ENCODE peak calls at places on chromosomes 13 and 19, in six cellular contexts. Z is K562, V is GM12892, P is GM12891, T is H1, R is GM12878. W is an unnamed sample.

GRCh38 chr13:50915562-50915961 is 6.0 kb downstream of the RNASEH2B start:
- DNase-seq in Z (peak), V (no peak), P (no peak), T (no peak), R (no peak), W (no peak)

GRCh38 chr13:39245688-39246087 is 207.4 kb downstream of the NHLRC3 start:
- DNase-seq in Z (no peak), V (no peak), P (no peak), T (no peak), R (no peak), W (no peak)

GRCh38 chr13:105961438-105961837 is 574.0 kb downstream of the EFNB2 start:
- DNase-seq in Z (no peak), V (no peak), P (no peak), T (no peak), R (no peak), W (no peak)

GRCh38 chr13:20637811-20638210 is 65.7 kb upstream of the IL17D start:
- DNase-seq in Z (no peak), V (no peak), P (no peak), T (no peak), R (no peak), W (no peak)

GRCh38 chr13:99043700-99044300 is 65.9 kb upstream of the DOCK9 start:
- DNase-seq in Z (no peak), V (no peak), P (no peak), T (no peak), R (no peak), W (no peak)

GRCh38 chr13:39362652-39363390 is 240.2 kb downstream of the LHFPL6 start:
- DNase-seq in Z (no peak), V (no peak), P (no peak), T (no peak), R (no peak), W (no peak)

GRCh38 chr13:96104516-96104915 is 14.6 kb downstream of the HS6ST3 start:
- DNase-seq in Z (no peak), V (no peak), P (no peak), T (no peak), R (no peak), W (no peak)

GRCh38 chr13:47036291-47037008 is 139.6 kb upstream of the HTR2A start:
- DNase-seq in Z (no peak), V (no peak), P (no peak), T (no peak), R (peak), W (no peak)

GRCh38 chr13:74715718-74716117 is 581.5 kb upstream of the KLF12 start:
- DNase-seq in Z (no peak), V (no peak), P (no peak), T (no peak), R (no peak), W (no peak)

GRCh38 chr19:55230329-55230728 is 1.8 kb upstream of the TMEM86B start:
- DNase-seq in Z (no peak), V (no peak), P (no peak), T (no peak), R (no peak), W (no peak)

GRCh38 chr13:111304041-111304544 is 16.3 kb upstream of the TEX29 start:
- DNase-seq in Z (no peak), V (no peak), P (no peak), T (no peak), R (peak), W (no peak)

GRCh38 chr13:73578251-73578875 is 519.6 kb downstream of the KLF5 start:
- DNase-seq in Z (no peak), V (no peak), P (no peak), T (no peak), R (no peak), W (no peak)

GRCh38 chr13:104553156-104553555 is 1486.9 kb upstream of the SLC10A2 start:
- DNase-seq in Z (no peak), V (no peak), P (no peak), T (no peak), R (no peak), W (no peak)

GRCh38 chr19:55451163-55451521 is 8.0 kb upstream of the SHISA7 start:
- DNase-seq in Z (peak), V (no peak), P (no peak), T (no peak), R (no peak), W (no peak)

GRCh38 chr19:40907968-40908735 is 26.1 kb upstream of the CYP2A7 start:
- DNase-seq in Z (peak), V (peak), P (no peak), T (peak), R (no peak), W (no peak)

GRCh38 chr19:34847393-34847792 is 74.4 kb upstream of the ZNF599 start:
- DNase-seq in Z (no peak), V (no peak), P (no peak), T (no peak), R (no peak), W (no peak)

GRCh38 chr19:33806434-33806881 is 9.8 kb downstream of the KCTD15 start:
- DNase-seq in Z (no peak), V (no peak), P (no peak), T (no peak), R (no peak), W (no peak)

GRCh38 chr13:33186851-33187250 is 98.7 kb downstream of the STARD13 start:
- DNase-seq in Z (no peak), V (no peak), P (no peak), T (no peak), R (no peak), W (no peak)

GRCh38 chr19:46818812-46819211 is 30.4 kb upstream of the SLC1A5 start:
- DNase-seq in Z (peak), V (no peak), P (no peak), T (peak), R (no peak), W (no peak)

GRCh38 chr13:82062772-82063171 is 1721.8 kb upstream of the SPRY2 start:
- DNase-seq in Z (no peak), V (no peak), P (no peak), T (no peak), R (no peak), W (no peak)

GRCh38 chr13:30835442-30835841 is 70.6 kb upstream of the MEDAG start:
- DNase-seq in Z (no peak), V (no peak), P (no peak), T (no peak), R (no peak), W (no peak)

GRCh38 chr19:3357362-3357730 is 9.0 kb upstream of the NFIC start:
- DNase-seq in Z (no peak), V (no peak), P (no peak), T (no peak), R (no peak), W (no peak)

GRCh38 chr13:111646464-111646855 is 326.0 kb downstream of the TEX29 start:
- DNase-seq in Z (no peak), V (no peak), P (no peak), T (no peak), R (no peak), W (no peak)

GRCh38 chr19:17391371-17392151 is 2.4 kb downstream of the CCDC194 start:
- DNase-seq in Z (peak), V (no peak), P (no peak), T (peak), R (no peak), W (peak)

GRCh38 chr13:28321751-28322150 is 173.2 kb downstream of the FLT1 start:
- DNase-seq in Z (no peak), V (no peak), P (no peak), T (no peak), R (no peak), W (no peak)

GRCh38 chr13:28325022-28325421 is 169.9 kb downstream of the FLT1 start:
- DNase-seq in Z (no peak), V (no peak), P (no peak), T (no peak), R (no peak), W (no peak)

GRCh38 chr13:28326081-28326480 is 168.8 kb downstream of the FLT1 start:
- DNase-seq in Z (no peak), V (no peak), P (no peak), T (no peak), R (no peak), W (no peak)

GRCh38 chr13:28322256-28322895 is 172.6 kb downstream of the FLT1 start:
- DNase-seq in Z (no peak), V (no peak), P (no peak), T (no peak), R (no peak), W (peak)

DNA sequence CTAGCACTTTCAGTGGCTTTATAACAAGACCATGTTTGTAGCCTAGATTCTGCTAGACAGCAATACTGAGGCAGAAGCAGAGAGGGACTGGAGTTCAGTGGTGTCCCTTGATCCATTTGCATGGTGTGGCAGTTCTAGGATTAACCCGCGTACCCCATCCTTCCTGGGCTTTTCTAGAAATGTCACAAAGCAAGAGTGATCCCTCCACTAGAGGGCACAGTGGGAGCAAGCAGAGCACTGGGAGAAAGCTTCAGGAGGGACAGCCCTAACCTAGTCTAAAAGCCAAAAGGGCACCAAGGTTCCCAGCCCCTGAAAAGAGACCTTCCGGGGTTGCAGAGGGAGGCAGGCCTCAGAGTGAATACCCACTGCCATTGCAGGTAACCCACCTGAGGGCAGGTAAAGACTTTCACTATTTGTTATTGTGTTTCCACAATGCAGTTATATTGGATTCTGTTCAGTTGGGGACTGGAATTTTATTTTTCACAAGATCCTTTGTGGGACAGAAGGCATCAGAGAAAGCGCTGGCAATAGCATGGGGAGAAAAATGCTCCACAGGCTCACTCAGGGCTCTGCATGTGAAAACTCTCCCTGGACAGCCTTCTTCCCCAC is 170.6 kb downstream of the FLT1 start:
- DNase-seq in Z (peak), V (peak), P (peak), T (peak), R (peak), W (peak)
- TF ChIP-seq TAF1 in Z (no peak), V (no peak), P (no peak), T (no peak), R (no peak), W (no peak)

GRCh38 chr19:48900477-48901452 is 653 bp downstream of the NUCB1 start:
- DNase-seq in Z (peak), V (no peak), P (no peak), T (no peak), R (no peak), W (peak)
- TF ChIP-seq TAF1 in Z (no peak), V (no peak), P (no peak), T (no peak), R (no peak), W (no peak)

GRCh38 chr13:49262634-49263033 is 14.9 kb downstream of the CDADC1 start:
- DNase-seq in Z (no peak), V (no peak), P (no peak), T (no peak), R (no peak), W (no peak)

GRCh38 chr13:49271264-49271663 is 23.5 kb downstream of the CDADC1 start:
- DNase-seq in Z (no peak), V (no peak), P (no peak), T (no peak), R (no peak), W (no peak)

DNA sequence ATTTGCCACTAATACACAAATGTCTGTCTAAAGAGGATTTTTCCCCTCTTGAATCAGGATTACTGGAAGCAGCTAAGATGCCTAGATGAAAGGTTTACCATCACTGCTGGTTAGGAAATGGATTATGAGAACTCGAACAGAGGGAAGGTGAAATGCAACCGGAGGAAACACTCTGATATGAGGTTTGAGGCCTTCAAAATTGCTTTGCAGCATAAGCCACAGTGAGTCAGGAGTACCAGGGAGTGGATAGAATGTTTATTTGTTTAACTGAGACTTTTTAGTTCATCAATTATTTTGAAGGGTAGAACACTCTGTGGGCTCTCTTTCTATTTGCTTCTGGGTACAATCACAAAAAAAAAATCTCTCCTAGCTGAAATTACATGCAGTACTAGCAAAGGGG is 18.1 kb downstream of the CDADC1 start:
- DNase-seq in Z (no peak), V (no peak), P (no peak), T (no peak), R (no peak), W (no peak)
- TF ChIP-seq TAF1 in Z (no peak), V (no peak), P (no peak), T (no peak), R (no peak), W (no peak)

DNA sequence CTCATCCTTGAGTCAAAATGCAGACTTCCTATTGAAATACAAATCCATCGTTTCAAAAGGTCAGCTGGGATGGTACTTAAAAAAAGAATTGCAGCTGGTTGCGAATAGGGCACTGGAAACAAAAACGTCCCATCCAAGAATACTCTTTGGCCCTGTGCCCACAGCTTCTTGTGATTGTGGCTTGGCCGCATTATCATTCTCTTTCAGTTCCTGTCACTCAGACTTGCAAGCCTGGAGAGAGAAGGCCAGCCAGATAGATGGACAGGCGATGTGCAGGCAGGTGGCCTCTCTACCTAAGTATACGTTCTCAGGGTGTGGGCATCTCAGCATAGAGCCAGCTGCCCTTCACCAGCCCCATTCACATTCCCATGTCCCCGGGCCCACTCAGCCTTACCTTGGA is 208.5 kb upstream of the ZNF536 start:
- DNase-seq in Z (no peak), V (no peak), P (no peak), T (peak), R (no peak), W (no peak)
- TF ChIP-seq TAF1 in Z (no peak), V (no peak), P (no peak), T (no peak), R (no peak), W (no peak)